ENCODE peak calls at places on chromosomes 12 and 14, in eight cellular contexts. One of them, this sample, is unnamed.

GRCh38 chr12:83010169-83010804 is 323.6 kb downstream of the TMTC2 start:
- DNase-seq in endothelial cell: no peak
- DNase-seq in bronchial epithelial cell: no peak
- DNase-seq in right lobe of liver: no peak
- DNase-seq in fibroblast of pulmonary artery: no peak
- DNase-seq in progenitor cell of endocrine pancreas: no peak
- DNase-seq in nephron progenitor cell: no peak
- DNase-seq in heart right ventricle: no peak
- DNase-seq in this sample: no peak

GRCh38 chr12:110575326-110575725 is 7.8 kb downstream of the PPTC7 start:
- DNase-seq in endothelial cell: no peak
- DNase-seq in bronchial epithelial cell: no peak
- DNase-seq in right lobe of liver: no peak
- DNase-seq in fibroblast of pulmonary artery: no peak
- DNase-seq in progenitor cell of endocrine pancreas: no peak
- DNase-seq in nephron progenitor cell: no peak
- DNase-seq in heart right ventricle: no peak
- DNase-seq in this sample: no peak

GRCh38 chr12:28974166-28974565 is 174.9 kb upstream of the FAR2 start:
- DNase-seq in endothelial cell: no peak
- DNase-seq in bronchial epithelial cell: no peak
- DNase-seq in right lobe of liver: no peak
- DNase-seq in fibroblast of pulmonary artery: no peak
- DNase-seq in progenitor cell of endocrine pancreas: no peak
- DNase-seq in nephron progenitor cell: no peak
- DNase-seq in heart right ventricle: no peak
- DNase-seq in this sample: no peak

GRCh38 chr12:41310367-41310766 is 122.2 kb downstream of the PDZRN4 start:
- DNase-seq in endothelial cell: no peak
- DNase-seq in bronchial epithelial cell: no peak
- DNase-seq in right lobe of liver: no peak
- DNase-seq in fibroblast of pulmonary artery: no peak
- DNase-seq in progenitor cell of endocrine pancreas: no peak
- DNase-seq in nephron progenitor cell: no peak
- DNase-seq in heart right ventricle: no peak
- DNase-seq in this sample: no peak

GRCh38 chr14:101552786-101553231 is 8.5 kb upstream of the DIO3 start:
- DNase-seq in endothelial cell: no peak
- DNase-seq in bronchial epithelial cell: no peak
- DNase-seq in right lobe of liver: no peak
- DNase-seq in fibroblast of pulmonary artery: no peak
- DNase-seq in progenitor cell of endocrine pancreas: no peak
- DNase-seq in nephron progenitor cell: no peak
- DNase-seq in heart right ventricle: no peak
- DNase-seq in this sample: no peak

GRCh38 chr14:55846852-55847471 is 267.0 kb downstream of the KTN1 start:
- DNase-seq in endothelial cell: no peak
- DNase-seq in bronchial epithelial cell: peak; percentile 12
- DNase-seq in right lobe of liver: no peak
- DNase-seq in fibroblast of pulmonary artery: peak; percentile 49
- DNase-seq in progenitor cell of endocrine pancreas: no peak
- DNase-seq in nephron progenitor cell: no peak
- DNase-seq in heart right ventricle: no peak
- DNase-seq in this sample: no peak

GRCh38 chr14:19902409-19902808 is 18.0 kb upstream of the OR4K5 start:
- DNase-seq in endothelial cell: no peak
- DNase-seq in bronchial epithelial cell: no peak
- DNase-seq in right lobe of liver: no peak
- DNase-seq in fibroblast of pulmonary artery: no peak
- DNase-seq in progenitor cell of endocrine pancreas: no peak
- DNase-seq in nephron progenitor cell: no peak
- DNase-seq in heart right ventricle: no peak
- DNase-seq in this sample: no peak

GRCh38 chr12:65229441-65229840 is 49.0 kb upstream of the MSRB3 start:
- DNase-seq in endothelial cell: no peak
- DNase-seq in bronchial epithelial cell: peak; percentile 80
- DNase-seq in right lobe of liver: no peak
- DNase-seq in fibroblast of pulmonary artery: peak; percentile 80
- DNase-seq in progenitor cell of endocrine pancreas: no peak
- DNase-seq in nephron progenitor cell: no peak
- DNase-seq in heart right ventricle: no peak
- DNase-seq in this sample: no peak

GRCh38 chr14:21978184-21978998 is 304.8 kb upstream of the OR4E1 start:
- DNase-seq in endothelial cell: peak; percentile 68
- DNase-seq in bronchial epithelial cell: peak; percentile 39
- DNase-seq in right lobe of liver: no peak
- DNase-seq in fibroblast of pulmonary artery: peak; percentile 30
- DNase-seq in progenitor cell of endocrine pancreas: peak; percentile 35
- DNase-seq in nephron progenitor cell: peak; percentile 68
- DNase-seq in heart right ventricle: no peak
- DNase-seq in this sample: peak; percentile 76

GRCh38 chr14:54220697-54221431 is 175.9 kb upstream of the CDKN3 start:
- DNase-seq in endothelial cell: no peak
- DNase-seq in bronchial epithelial cell: no peak
- DNase-seq in right lobe of liver: no peak
- DNase-seq in fibroblast of pulmonary artery: no peak
- DNase-seq in progenitor cell of endocrine pancreas: no peak
- DNase-seq in nephron progenitor cell: no peak
- DNase-seq in heart right ventricle: no peak
- DNase-seq in this sample: no peak

DNA sequence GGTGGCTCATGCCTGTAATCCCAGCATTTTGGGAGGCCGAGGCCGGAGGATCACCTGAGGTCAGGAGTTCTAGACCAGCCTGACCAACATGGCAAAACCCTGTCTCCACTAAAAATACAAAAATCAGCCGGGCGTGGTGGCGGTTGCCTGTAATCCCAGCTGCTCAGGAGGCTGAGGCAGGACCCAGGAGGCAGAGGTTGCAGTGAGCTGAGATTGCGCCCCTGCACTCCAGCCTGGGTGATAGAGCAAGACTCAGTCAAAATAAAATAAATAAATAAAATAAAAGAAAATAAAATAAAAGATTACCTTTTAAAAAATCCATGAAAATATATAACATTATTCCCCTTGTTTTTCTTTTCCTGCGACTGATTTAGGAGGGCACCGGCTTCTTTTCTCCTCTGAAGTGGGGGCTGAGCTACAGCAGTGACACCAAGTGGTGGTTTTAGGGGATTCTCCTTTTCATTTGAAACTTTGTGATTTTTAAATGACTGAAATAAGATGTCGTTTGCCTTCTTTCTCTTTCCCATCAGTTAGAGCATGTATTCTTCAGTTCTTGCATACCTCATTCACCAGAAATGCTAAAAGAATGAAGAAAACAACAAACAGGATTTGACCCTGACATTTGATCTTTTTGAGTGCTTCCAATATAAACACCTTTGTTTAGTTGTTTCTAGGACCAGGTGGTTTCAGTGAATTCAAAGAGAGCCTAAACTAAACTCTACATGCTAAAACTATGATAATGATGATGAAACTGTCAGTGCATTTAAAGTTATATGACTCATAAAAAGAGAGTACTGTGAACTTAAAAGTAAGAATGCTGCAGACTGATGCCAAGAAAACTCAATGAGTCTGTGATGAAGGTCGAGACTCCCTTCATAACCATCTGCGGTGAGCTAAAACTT is 22.6 kb upstream of the PKP2 start:
- DNase-seq in endothelial cell: no peak
- DNase-seq in bronchial epithelial cell: peak; percentile 90
- DNase-seq in right lobe of liver: no peak
- DNase-seq in fibroblast of pulmonary artery: peak; percentile 77
- DNase-seq in progenitor cell of endocrine pancreas: no peak
- DNase-seq in nephron progenitor cell: peak; percentile 12
- DNase-seq in heart right ventricle: peak; percentile 9
- DNase-seq in this sample: no peak
- TF ChIP-seq CTCF in endothelial cell: peak; percentile 46
- TF ChIP-seq CTCF in bronchial epithelial cell: peak; percentile 21
- TF ChIP-seq CTCF in right lobe of liver: peak; percentile 71
- TF ChIP-seq CTCF in fibroblast of pulmonary artery: peak; percentile 69
- TF ChIP-seq CTCF in progenitor cell of endocrine pancreas: peak; percentile 87
- TF ChIP-seq CTCF in nephron progenitor cell: peak; percentile 63
- TF ChIP-seq CTCF in heart right ventricle: peak; percentile 50
- TF ChIP-seq CTCF in this sample: peak; percentile 49

DNA sequence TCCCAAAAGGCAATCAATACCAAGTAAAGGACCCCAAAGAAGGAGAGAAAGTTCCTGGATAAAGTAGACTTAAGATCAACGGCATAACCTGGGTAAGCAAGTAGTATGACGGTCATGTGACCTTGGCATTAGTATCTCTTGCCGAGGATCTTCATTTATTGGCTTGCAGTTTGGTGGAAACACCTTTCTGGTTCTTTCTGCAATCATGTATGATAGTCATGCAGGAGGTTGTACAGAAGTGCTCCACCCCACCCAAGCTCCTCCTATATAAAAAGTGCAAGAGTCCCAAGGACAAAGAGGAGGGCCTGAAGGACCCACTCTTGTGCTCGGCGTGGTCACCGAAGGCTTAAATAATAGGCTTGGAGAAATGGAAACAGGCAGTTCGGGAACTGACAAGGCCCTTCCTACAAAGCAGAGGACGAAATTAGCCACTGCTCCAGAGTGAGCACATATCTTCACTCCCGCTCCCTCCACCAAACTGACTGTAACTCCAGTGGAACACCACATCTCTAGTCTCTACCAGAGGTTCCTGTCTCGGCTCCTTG is 750 bp downstream of the CS start:
- DNase-seq in endothelial cell: no peak
- DNase-seq in bronchial epithelial cell: peak; percentile 39
- DNase-seq in right lobe of liver: no peak
- DNase-seq in fibroblast of pulmonary artery: no peak
- DNase-seq in progenitor cell of endocrine pancreas: no peak
- DNase-seq in nephron progenitor cell: no peak
- DNase-seq in heart right ventricle: no peak
- DNase-seq in this sample: no peak
- TF ChIP-seq CTCF in endothelial cell: no peak
- TF ChIP-seq CTCF in bronchial epithelial cell: no peak
- TF ChIP-seq CTCF in right lobe of liver: no peak
- TF ChIP-seq CTCF in fibroblast of pulmonary artery: no peak
- TF ChIP-seq CTCF in progenitor cell of endocrine pancreas: no peak
- TF ChIP-seq CTCF in nephron progenitor cell: no peak
- TF ChIP-seq CTCF in heart right ventricle: no peak
- TF ChIP-seq CTCF in this sample: no peak

GRCh38 chr12:49000346-49000745 is 1.2 kb upstream of the DDN start:
- DNase-seq in endothelial cell: no peak
- DNase-seq in bronchial epithelial cell: no peak
- DNase-seq in right lobe of liver: no peak
- DNase-seq in fibroblast of pulmonary artery: no peak
- DNase-seq in progenitor cell of endocrine pancreas: no peak
- DNase-seq in nephron progenitor cell: no peak
- DNase-seq in heart right ventricle: no peak
- DNase-seq in this sample: no peak

GRCh38 chr12:48996794-48997718 is 2.1 kb downstream of the DDN start:
- DNase-seq in endothelial cell: peak; percentile 82
- DNase-seq in bronchial epithelial cell: peak; percentile 53
- DNase-seq in right lobe of liver: peak; percentile 84
- DNase-seq in fibroblast of pulmonary artery: peak; percentile 68
- DNase-seq in progenitor cell of endocrine pancreas: peak; percentile 62
- DNase-seq in nephron progenitor cell: peak; percentile 89
- DNase-seq in heart right ventricle: peak; percentile 79
- DNase-seq in this sample: peak; percentile 93

GRCh38 chr12:48997719-48998496 is 1.3 kb downstream of the DDN start:
- DNase-seq in endothelial cell: peak; percentile 43
- DNase-seq in bronchial epithelial cell: no peak
- DNase-seq in right lobe of liver: no peak
- DNase-seq in fibroblast of pulmonary artery: no peak
- DNase-seq in progenitor cell of endocrine pancreas: peak; percentile 36
- DNase-seq in nephron progenitor cell: peak; percentile 73
- DNase-seq in heart right ventricle: no peak
- DNase-seq in this sample: peak; percentile 50

GRCh38 chr12:48998497-48999353 is 450 bp downstream of the DDN start:
- DNase-seq in endothelial cell: no peak
- DNase-seq in bronchial epithelial cell: peak; percentile 31
- DNase-seq in right lobe of liver: no peak
- DNase-seq in fibroblast of pulmonary artery: no peak
- DNase-seq in progenitor cell of endocrine pancreas: no peak
- DNase-seq in nephron progenitor cell: no peak
- DNase-seq in heart right ventricle: no peak
- DNase-seq in this sample: peak; percentile 37

DNA sequence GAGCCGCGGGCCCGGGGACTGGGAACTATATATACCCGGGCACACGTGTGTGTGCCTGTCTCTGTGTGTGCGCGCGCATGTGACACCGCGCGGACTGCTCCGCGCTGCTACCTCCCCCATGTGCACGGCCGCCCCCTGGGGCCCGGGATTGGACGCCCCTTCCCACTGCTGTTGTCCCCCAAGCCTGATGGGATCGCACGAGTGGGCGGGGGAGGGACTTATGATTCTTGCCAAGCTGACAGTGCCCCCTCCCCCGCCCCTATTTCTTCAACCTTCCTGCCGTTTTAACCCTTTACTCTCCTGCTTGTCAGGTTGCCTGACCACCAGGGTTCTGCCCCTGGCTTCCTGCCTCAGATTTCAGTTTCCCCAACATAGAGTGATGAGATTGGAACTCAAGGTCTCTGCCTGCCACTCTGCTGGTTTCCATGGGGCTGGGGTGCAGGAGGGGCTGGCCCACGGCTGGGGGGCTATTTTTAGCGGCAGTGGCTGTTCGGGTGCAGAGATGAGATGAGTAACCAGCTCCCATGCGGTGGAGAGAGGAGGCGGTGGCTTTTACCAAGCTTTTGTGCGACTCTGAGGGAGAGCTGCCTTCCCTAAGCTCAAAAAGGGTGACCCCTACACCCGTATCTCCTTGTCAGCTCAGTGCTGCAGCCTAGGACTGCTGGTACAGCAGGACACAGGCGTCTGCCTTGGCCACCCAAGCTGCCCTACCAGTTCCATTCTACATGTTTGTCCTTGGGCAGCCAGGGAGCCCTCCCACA is at the start of gene DDN:
- DNase-seq in endothelial cell: no peak
- DNase-seq in bronchial epithelial cell: no peak
- DNase-seq in right lobe of liver: no peak
- DNase-seq in fibroblast of pulmonary artery: no peak
- DNase-seq in progenitor cell of endocrine pancreas: no peak
- DNase-seq in nephron progenitor cell: peak; percentile 67
- DNase-seq in heart right ventricle: no peak
- DNase-seq in this sample: peak; percentile 76
- TF ChIP-seq CTCF in endothelial cell: no peak
- TF ChIP-seq CTCF in bronchial epithelial cell: no peak
- TF ChIP-seq CTCF in right lobe of liver: no peak
- TF ChIP-seq CTCF in fibroblast of pulmonary artery: no peak
- TF ChIP-seq CTCF in progenitor cell of endocrine pancreas: no peak
- TF ChIP-seq CTCF in nephron progenitor cell: no peak
- TF ChIP-seq CTCF in heart right ventricle: no peak
- TF ChIP-seq CTCF in this sample: no peak

DNA sequence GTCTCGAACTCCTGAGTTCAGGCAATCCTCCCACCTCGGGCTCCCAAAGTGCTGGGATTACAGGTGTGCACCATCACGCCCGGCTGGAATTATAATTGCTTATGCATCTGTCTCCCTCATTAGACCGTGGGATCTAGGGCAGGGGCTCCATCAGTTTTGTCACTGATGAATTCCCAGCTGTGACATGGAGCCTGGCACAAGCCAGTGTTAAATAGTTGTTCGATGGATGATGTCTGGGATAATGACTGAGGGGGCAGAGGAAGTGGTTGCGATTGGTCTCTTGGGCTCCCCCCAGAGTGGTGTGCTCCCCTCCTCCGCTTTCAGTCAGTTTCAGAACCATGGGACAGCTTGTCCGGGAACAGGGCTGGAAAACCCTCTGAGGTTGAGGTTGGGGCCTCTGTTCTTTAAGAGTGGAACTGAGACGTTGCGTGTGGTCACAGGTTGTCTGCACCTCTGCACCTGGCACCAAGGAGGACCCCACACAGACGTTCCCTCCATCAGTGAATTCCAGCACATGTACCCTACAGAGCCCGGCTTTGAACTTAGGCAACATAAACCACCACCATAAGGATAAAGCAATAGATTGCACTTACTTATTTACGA is 30.8 kb upstream of the BATF start:
- DNase-seq in endothelial cell: no peak
- DNase-seq in bronchial epithelial cell: no peak
- DNase-seq in right lobe of liver: no peak
- DNase-seq in fibroblast of pulmonary artery: no peak
- DNase-seq in progenitor cell of endocrine pancreas: no peak
- DNase-seq in nephron progenitor cell: no peak
- DNase-seq in heart right ventricle: no peak
- DNase-seq in this sample: no peak
- TF ChIP-seq CTCF in endothelial cell: no peak
- TF ChIP-seq CTCF in bronchial epithelial cell: no peak
- TF ChIP-seq CTCF in right lobe of liver: no peak
- TF ChIP-seq CTCF in fibroblast of pulmonary artery: no peak
- TF ChIP-seq CTCF in progenitor cell of endocrine pancreas: no peak
- TF ChIP-seq CTCF in nephron progenitor cell: no peak
- TF ChIP-seq CTCF in heart right ventricle: no peak
- TF ChIP-seq CTCF in this sample: no peak